ENCODE peak calls at places on chromosome 12, in nine cellular contexts. T, S, M, Y, B, R, Z, G and J are unnamed samples.

GRCh38 chr12:3743803-3744202 is 9.1 kb downstream of the CRACR2A start:
- DNase-seq in G (no peak), B (no peak), R (no peak), M (no peak), Y (no peak), Z (no peak), S (no peak), T (peak), J (no peak)

GRCh38 chr12:42213954-42214426 is 24.1 kb downstream of the YAF2 start:
- DNase-seq in Z (no peak), T (no peak), G (no peak), B (no peak), M (no peak), R (no peak), S (no peak), Y (peak), J (no peak)

GRCh38 chr12:39105111-39105510 is 199.7 kb upstream of the CPNE8 start:
- DNase-seq in G (no peak), R (no peak), Z (no peak), M (no peak), T (no peak), B (no peak), Y (no peak), S (no peak), J (no peak)

GRCh38 chr12:116202940-116203339 is 74.6 kb downstream of the MED13L start:
- DNase-seq in B (no peak), Y (no peak), Z (no peak), G (no peak), T (no peak), R (no peak), M (no peak), S (no peak), J (no peak)

GRCh38 chr12:18394742-18395141 is 133.4 kb downstream of the PIK3C2G start:
- DNase-seq in G (no peak), B (no peak), Z (no peak), R (no peak), S (no peak), M (no peak), Y (no peak), T (no peak), J (no peak)

GRCh38 chr12:124513297-124513867 is 54.0 kb downstream of the NCOR2 start:
- DNase-seq in G (no peak), Y (no peak), B (no peak), T (no peak), S (no peak), Z (no peak), M (no peak), R (no peak), J (no peak)

GRCh38 chr12:7131502-7131866 is 1.3 kb downstream of the CLSTN3 start:
- DNase-seq in T (peak), Y (no peak), Z (peak), S (no peak), M (peak), G (no peak), R (no peak), B (no peak), J (no peak)

GRCh38 chr12:3669594-3669993 is 83.3 kb downstream of the CRACR2A start:
- DNase-seq in R (no peak), B (no peak), M (no peak), G (no peak), S (no peak), T (no peak), Z (no peak), Y (no peak), J (no peak)

GRCh38 chr12:100083308-100083707 is 59.4 kb downstream of the BLTP3B start:
- DNase-seq in Y (no peak), S (no peak), Z (no peak), M (no peak), T (no peak), R (no peak), G (no peak), B (no peak), J (no peak)

GRCh38 chr12:104598342-104599271 is 141.9 kb downstream of the CHST11 start:
- DNase-seq in B (no peak), G (no peak), R (no peak), M (no peak), S (no peak), T (no peak), Y (peak), Z (peak), J (peak)

GRCh38 chr12:53051881-53052412 is 2.1 kb downstream of the TNS2 start:
- DNase-seq in M (no peak), B (no peak), G (no peak), S (no peak), Y (no peak), R (no peak), T (no peak), Z (no peak), J (no peak)

GRCh38 chr12:66269757-66270383 is 32.4 kb upstream of the HELB start:
- DNase-seq in Z (no peak), G (peak), T (no peak), M (no peak), S (no peak), Y (no peak), R (no peak), B (no peak), J (no peak)

GRCh38 chr12:101855364-101855884 is 22.0 kb upstream of the DRAM1 start:
- DNase-seq in S (no peak), Z (peak), G (no peak), Y (no peak), B (peak), M (no peak), T (no peak), R (no peak), J (peak)

GRCh38 chr12:131641315-131641714 is 69.6 kb upstream of the SFSWAP start:
- DNase-seq in Y (no peak), S (no peak), B (no peak), M (no peak), T (no peak), G (no peak), Z (no peak), R (no peak), J (no peak)

GRCh38 chr12:47346251-47347019 is 266.7 kb upstream of the AMIGO2 start:
- DNase-seq in B (peak), Z (no peak), G (no peak), M (no peak), Y (no peak), S (no peak), T (no peak), R (no peak), J (no peak)

GRCh38 chr12:547883-548470 is 88.2 kb downstream of the B4GALNT3 start:
- DNase-seq in R (no peak), Y (no peak), M (no peak), B (no peak), T (no peak), G (no peak), Z (no peak), S (no peak), J (no peak)

GRCh38 chr12:45369065-45369464 is 153.2 kb downstream of the ANO6 start:
- DNase-seq in T (no peak), Z (no peak), G (no peak), M (no peak), R (no peak), Y (no peak), S (no peak), B (no peak), J (no peak)

GRCh38 chr12:53006810-53007742 is 820 bp downstream of the EIF4B start:
- DNase-seq in G (peak), Z (peak), R (peak), B (peak), S (peak), T (peak), M (peak), Y (peak), J (peak)

GRCh38 chr12:14238224-14238792 is 127.2 kb upstream of the ATF7IP start:
- DNase-seq in R (no peak), S (no peak), G (no peak), Y (no peak), Z (no peak), B (no peak), M (no peak), T (no peak), J (no peak)

GRCh38 chr12:105192624-105193225 is 43.2 kb downstream of the APPL2 start:
- DNase-seq in Z (no peak), B (no peak), M (no peak), S (no peak), G (no peak), Y (no peak), T (no peak), R (no peak), J (no peak)

GRCh38 chr12:16605666-16606116 is 271 bp downstream of the LMO3 start:
- DNase-seq in M (no peak), Z (no peak), T (no peak), S (no peak), Y (no peak), G (no peak), B (no peak), R (no peak), J (no peak)

GRCh38 chr12:45732936-45733335 is 3.4 kb downstream of the ARID2 start:
- DNase-seq in R (no peak), Y (no peak), M (no peak), Z (no peak), T (no peak), G (no peak), B (no peak), S (no peak), J (no peak)

GRCh38 chr12:56677680-56678079 is 10.4 kb downstream of the PTGES3 start:
- DNase-seq in Z (no peak), Y (no peak), M (peak), R (no peak), G (no peak), S (no peak), B (no peak), T (peak), J (no peak)

GRCh38 chr12:28879379-28879778 is 269.7 kb upstream of the FAR2 start:
- DNase-seq in S (no peak), T (no peak), M (no peak), Y (no peak), Z (no peak), G (no peak), R (no peak), B (no peak), J (no peak)

GRCh38 chr12:112941528-112942335 is 3.5 kb downstream of the OAS3 start:
- DNase-seq in Y (no peak), B (no peak), G (no peak), Z (no peak), S (no peak), T (no peak), R (no peak), M (no peak), J (no peak)